ENCODE peak calls at places on chromosomes 12 and 14, in four cellular contexts. T is endothelial cell of umbilical vein, D is HCT116, Q is stomach. X is an unnamed sample.

GRCh38 chr12:22238211-22238610 is 96.3 kb downstream of the ST8SIA1 start:
- DNase-seq in Q (no peak), T (no peak), D (no peak), X (no peak)

GRCh38 chr14:72611956-72612500 is 281.9 kb downstream of the DPF3 start:
- DNase-seq in D (no peak), Q (no peak), T (no peak), X (peak)

GRCh38 chr14:73809386-73809785 is 42.2 kb upstream of the PTGR2 start:
- DNase-seq in T (no peak), Q (no peak), D (no peak), X (no peak)

GRCh38 chr12:122853582-122854245 is 18.5 kb downstream of the HIP1R start:
- DNase-seq in D (no peak), T (no peak), Q (no peak), X (peak)

GRCh38 chr12:48815281-48816110 is 2.8 kb upstream of the CACNB3 start:
- DNase-seq in T (peak), Q (peak), D (peak), X (peak)

GRCh38 chr14:59836116-59836515 is 34.5 kb downstream of the RTN1 start:
- DNase-seq in Q (no peak), T (no peak), D (no peak), X (no peak)

GRCh38 chr12:104779134-104779533 is 179.0 kb downstream of the SLC41A2 start:
- DNase-seq in T (peak), Q (no peak), D (no peak), X (no peak)

GRCh38 chr14:79581912-79582576 is 629.3 kb downstream of the DIO2 start:
- DNase-seq in T (no peak), Q (no peak), D (no peak), X (no peak)

GRCh38 chr14:103733651-103734050 is 18.0 kb downstream of the ZFYVE21 start:
- DNase-seq in Q (no peak), D (no peak), T (no peak), X (peak)

GRCh38 chr14:74983343-74983742 is 19.4 kb upstream of the EIF2B2 start:
- DNase-seq in T (peak), Q (no peak), D (no peak), X (no peak)

GRCh38 chr14:75450381-75451276 is 22.8 kb downstream of the JDP2 start:
- DNase-seq in D (no peak), Q (peak), T (peak), X (no peak)

GRCh38 chr12:26090853-26091510 is 33.9 kb downstream of the BHLHE41 start:
- DNase-seq in Q (no peak), D (no peak), T (no peak), X (no peak)

GRCh38 chr14:50829472-50830043 is 1.4 kb downstream of the NIN start:
- DNase-seq in D (no peak), Q (no peak), T (no peak), X (no peak)

GRCh38 chr12:62724947-62725447 is 210.0 kb downstream of the PPM1H start:
- DNase-seq in Q (peak), D (peak), T (peak), X (no peak)

GRCh38 chr12:32548691-32549412 is 130.2 kb upstream of the DNM1L start:
- DNase-seq in Q (peak), D (no peak), T (peak), X (no peak)

GRCh38 chr12:30796891-30797371 is 42.2 kb upstream of the CAPRIN2 start:
- DNase-seq in T (peak), D (no peak), Q (no peak), X (no peak)

GRCh38 chr12:47754881-47755280 is 3.8 kb downstream of the RAPGEF3 start:
- DNase-seq in T (no peak), Q (peak), D (no peak), X (no peak)

GRCh38 chr12:127893875-127894635 is 372.9 kb upstream of the TMEM132C start:
- DNase-seq in T (no peak), Q (no peak), D (no peak), X (no peak)

GRCh38 chr12:27999970-28000369 is 27.4 kb upstream of the PTHLH start:
- DNase-seq in D (no peak), Q (no peak), T (no peak), X (no peak)

GRCh38 chr12:52351196-52352059 is 15.9 kb downstream of the KRT85 start:
- DNase-seq in D (no peak), Q (peak), T (no peak), X (peak)

GRCh38 chr12:26800347-26800746 is 32.6 kb downstream of the ITPR2 start:
- DNase-seq in T (no peak), D (no peak), Q (no peak), X (no peak)

GRCh38 chr12:10554228-10554970 is 48.7 kb downstream of the EIF2S3B start:
- DNase-seq in T (no peak), Q (no peak), D (no peak), X (no peak)

GRCh38 chr14:98819132-98819866 is 452.7 kb downstream of the BCL11B start:
- DNase-seq in Q (no peak), D (no peak), T (no peak), X (no peak)

GRCh38 chr14:101061411-101062064 is 158.0 kb upstream of the RTL1 start:
- DNase-seq in T (no peak), Q (no peak), D (no peak), X (peak)

DNA sequence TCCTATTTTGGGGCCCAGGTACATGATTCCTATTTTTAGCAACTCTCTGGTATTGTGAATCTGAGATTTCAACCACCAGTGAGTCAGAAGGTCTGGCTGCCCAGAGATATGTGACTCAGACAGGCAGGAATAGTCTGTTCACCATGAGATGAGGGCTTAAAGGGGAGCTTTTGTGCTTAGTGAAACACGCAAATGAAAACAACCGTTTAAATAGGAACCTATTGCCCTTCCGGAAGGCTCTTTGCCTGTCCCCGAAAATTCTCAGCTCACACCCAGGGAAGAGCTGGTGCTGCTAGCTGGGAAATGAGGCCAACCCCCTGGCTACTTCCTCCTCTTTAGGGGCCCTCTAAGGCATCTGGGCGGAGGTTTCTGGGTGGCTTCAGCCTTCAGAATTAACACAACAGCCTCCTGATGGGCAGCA is 283.6 kb downstream of the CACNA1C start:
- DNase-seq in Q (no peak), D (peak), T (peak), X (no peak)
- H3K27ac ChIP-seq in Q (peak), D (peak), T (peak), X (peak)

GRCh38 chr12:16526693-16527092 is 79.3 kb downstream of the LMO3 start:
- DNase-seq in T (no peak), Q (no peak), D (peak), X (no peak)
- TF ChIP-seq POLR2AphosphoS5 in T (no peak), Q (no peak), D (no peak), X (no peak)

DNA sequence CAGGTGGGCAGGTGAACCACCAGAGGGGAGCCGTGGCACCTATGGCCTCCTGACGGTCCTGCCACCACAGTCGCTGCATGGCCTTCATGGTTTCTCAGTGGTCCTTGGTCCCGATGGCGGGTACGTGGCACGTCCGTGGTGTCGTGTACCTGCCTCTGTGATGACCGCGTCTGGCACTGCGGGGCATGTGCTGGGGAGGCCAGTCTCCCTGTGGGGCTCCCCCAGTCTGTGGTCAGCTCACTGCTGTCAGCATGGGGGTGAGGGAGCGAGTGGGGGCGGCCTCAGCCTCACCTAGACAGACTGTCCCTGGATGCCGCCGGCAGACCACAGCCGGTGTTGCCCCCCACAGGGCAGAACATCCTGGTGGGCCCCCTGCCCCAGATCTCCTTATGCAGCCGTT is 267.2 kb downstream of the SEC23A start:
- DNase-seq in T (no peak), D (no peak), Q (no peak), X (no peak)
- TF ChIP-seq POLR2A in T (no peak), D (no peak), Q (no peak), X (no peak)

GRCh38 chr14:22653012-22653621 is 9.0 kb upstream of the OR6J1 start:
- DNase-seq in D (peak), Q (peak), T (peak), X (no peak)
- H3K27ac ChIP-seq in D (no peak), Q (no peak), T (peak), X (no peak)

DNA sequence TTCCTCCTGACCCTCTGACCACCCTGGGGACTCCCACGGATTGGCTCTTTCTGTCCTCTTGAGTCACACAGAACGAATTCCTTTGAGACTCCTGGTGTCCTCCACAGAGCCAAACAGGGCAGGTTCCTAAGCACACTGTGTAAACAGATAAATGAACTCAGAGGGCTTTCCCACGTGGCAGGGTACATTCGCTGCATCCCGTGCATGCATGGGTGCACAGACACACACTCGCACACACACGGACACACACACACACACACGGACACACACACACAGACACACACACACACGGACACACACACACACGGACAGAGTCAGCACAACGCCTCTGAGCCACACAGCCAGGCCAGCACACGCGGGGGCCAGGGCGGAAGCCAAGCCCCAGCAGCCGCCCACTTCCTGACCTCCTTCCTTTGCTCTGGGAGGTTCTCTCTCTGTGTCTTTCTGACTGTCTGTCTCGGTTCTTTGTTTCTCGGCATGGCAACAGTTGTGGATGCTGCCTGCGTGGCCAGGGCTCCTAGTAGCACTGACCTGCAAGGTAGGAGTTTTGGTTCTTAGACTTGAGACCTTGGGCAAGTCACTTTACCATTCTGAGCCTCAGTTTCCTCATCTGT is 706 bp downstream of the CRACR2A start:
- DNase-seq in Q (peak), T (peak), D (peak), X (no peak)
- TF ChIP-seq POLR2AphosphoS5 in Q (no peak), T (peak), D (no peak), X (no peak)

DNA sequence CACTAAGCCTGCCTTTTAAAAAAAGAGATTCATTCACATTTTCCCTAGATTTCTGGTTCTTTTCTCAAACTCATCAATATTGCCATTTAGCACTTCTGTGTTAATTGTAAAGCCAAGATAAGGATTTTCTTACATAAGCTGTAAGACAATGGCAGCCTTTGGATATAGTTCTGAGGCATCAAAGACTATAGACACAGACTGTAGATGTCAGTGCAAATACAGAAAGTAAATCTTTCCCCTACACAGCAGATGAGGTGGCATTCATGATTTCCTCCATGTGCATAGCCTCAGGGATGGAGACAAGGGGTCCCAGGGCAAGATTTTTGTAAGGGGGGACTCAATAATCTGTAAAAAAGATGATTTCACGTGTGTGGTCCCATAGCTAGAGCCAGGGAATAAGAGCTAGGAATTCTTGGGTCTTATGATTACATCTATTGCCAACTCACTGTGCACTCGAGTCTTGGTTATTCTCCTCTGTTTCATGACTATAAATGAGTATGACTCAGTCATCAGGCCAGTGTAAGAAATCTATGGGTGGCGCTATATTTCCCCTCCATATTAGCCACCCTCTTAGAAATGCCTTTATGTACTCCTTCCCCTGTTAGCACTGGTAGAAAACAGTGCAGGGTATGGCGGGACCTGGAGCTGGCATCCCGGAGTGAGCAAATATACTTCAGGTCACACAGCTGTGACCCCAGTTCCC is 207.5 kb downstream of the EXOC5 start:
- DNase-seq in D (no peak), Q (no peak), T (no peak), X (no peak)
- TF ChIP-seq POLR2A in D (no peak), Q (no peak), T (no peak), X (no peak)

GRCh38 chr12:3129301-3130052 is 52.3 kb downstream of the TSPAN9 start:
- DNase-seq in D (no peak), Q (no peak), T (no peak), X (no peak)
- H3K27ac ChIP-seq in D (no peak), Q (peak), T (no peak), X (no peak)

GRCh38 chr12:51342416-51342815 is 4.1 kb downstream of the CELA1 start:
- DNase-seq in D (no peak), Q (no peak), T (no peak), X (no peak)
- TF ChIP-seq POLR2AphosphoS5 in D (no peak), Q (no peak), T (no peak), X (no peak)

DNA sequence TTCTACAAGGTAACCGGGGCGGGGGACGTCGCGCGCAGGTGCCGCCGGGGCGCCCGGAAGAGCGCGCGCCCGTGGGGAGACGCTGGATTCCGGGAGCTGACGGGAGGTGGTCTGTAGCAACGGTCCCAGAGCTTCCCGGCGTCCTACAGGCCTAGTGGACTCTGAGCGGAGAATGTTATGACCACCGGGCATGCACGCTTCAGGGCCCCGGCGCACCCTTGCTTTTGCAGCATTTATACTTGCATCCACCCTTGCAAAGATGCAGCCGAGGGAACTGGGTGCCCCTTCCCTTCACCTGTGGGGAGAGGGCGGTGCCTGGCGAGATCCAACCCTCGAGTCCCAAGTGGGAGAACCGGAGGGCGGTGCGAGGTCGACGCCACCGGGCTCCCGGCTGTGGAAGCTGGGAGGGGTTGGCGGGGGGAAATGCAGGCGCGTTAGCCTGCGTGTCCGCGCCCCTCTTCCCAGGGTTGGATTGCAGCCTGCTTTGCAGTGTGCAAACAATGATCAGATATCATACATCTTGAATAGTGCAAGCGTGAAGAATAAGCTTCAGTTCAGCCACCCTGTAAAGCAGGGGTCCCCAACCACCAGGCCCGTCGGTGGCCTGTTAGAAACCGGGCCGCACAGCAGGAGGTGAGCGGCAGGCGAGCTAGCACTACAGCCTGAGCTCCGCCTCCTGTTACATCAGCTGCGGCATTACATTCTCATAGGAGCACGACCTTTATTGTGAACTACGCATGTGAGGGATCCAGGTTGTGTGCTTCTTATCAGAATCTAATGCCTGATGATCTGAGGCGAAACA is 576 bp downstream of the ERP29 start:
- DNase-seq in D (peak), Q (peak), T (peak), X (peak)
- TF ChIP-seq POLR2A in D (peak), Q (no peak), T (peak), X (no peak)